ENCODE peak calls at places on chromosome 13, in eight cellular contexts. V, D, J, C, G, U, X and K are unnamed samples.

GRCh38 chr13:31261241-31261640 is 61.5 kb downstream of the B3GLCT start:
- DNase-seq in V (no peak), D (no peak), G (no peak), J (no peak), C (no peak), U (no peak), X (no peak), K (no peak)

GRCh38 chr13:106205871-106206270 is 329.6 kb downstream of the EFNB2 start:
- DNase-seq in X (no peak), U (peak; percentile 19), V (no peak), J (no peak), C (no peak), G (no peak), D (no peak), K (no peak)

GRCh38 chr13:88979465-88980180 is 1308.5 kb downstream of the SLITRK5 start:
- DNase-seq in U (peak; percentile 24), G (no peak), X (no peak), D (no peak), C (no peak), J (no peak), V (peak; percentile 41), K (no peak)

GRCh38 chr13:112055417-112056206 is 11.3 kb upstream of the SOX1 start:
- DNase-seq in C (no peak), D (no peak), V (no peak), X (no peak), U (peak; percentile 56), G (no peak), J (no peak), K (no peak)

GRCh38 chr13:95154441-95154886 is 146.8 kb downstream of the ABCC4 start:
- DNase-seq in X (no peak), G (no peak), C (no peak), V (peak; percentile 36), J (no peak), U (no peak), D (no peak), K (no peak)

GRCh38 chr13:39531646-39532045 is 71.3 kb downstream of the LHFPL6 start:
- DNase-seq in J (no peak), G (no peak), U (no peak), V (no peak), X (no peak), C (no peak), D (no peak), K (no peak)

GRCh38 chr13:45441633-45442032 is 23.1 kb upstream of the COG3 start:
- DNase-seq in D (peak; percentile 36), U (no peak), X (peak; percentile 60), V (no peak), J (no peak), C (no peak), G (no peak), K (no peak)

GRCh38 chr13:87680298-87680697 is 9.1 kb downstream of the SLITRK5 start:
- DNase-seq in D (no peak), C (no peak), J (no peak), U (no peak), X (no peak), V (peak; percentile 12), G (no peak), K (no peak)

GRCh38 chr13:114282143-114282685 is 813 bp downstream of the UPF3A start:
- DNase-seq in X (peak; percentile 23), J (peak; percentile 62), U (peak; percentile 82), C (peak; percentile 47), G (peak; percentile 43), V (peak; percentile 16), D (peak; percentile 83), K (peak; percentile 44)

GRCh38 chr13:75996582-75996981 is 360.5 kb downstream of the LMO7 start:
- DNase-seq in V (no peak), D (no peak), C (no peak), G (no peak), J (no peak), U (no peak), X (no peak), K (no peak)

GRCh38 chr13:76004411-76004810 is 368.3 kb downstream of the LMO7 start:
- DNase-seq in V (no peak), X (no peak), J (no peak), D (no peak), C (no peak), U (no peak), G (no peak), K (no peak)

GRCh38 chr13:75995966-75996365 is 359.8 kb downstream of the LMO7 start:
- DNase-seq in D (no peak), X (no peak), J (no peak), C (no peak), V (no peak), G (no peak), U (no peak), K (no peak)

GRCh38 chr13:76000131-76000530 is 364.0 kb downstream of the LMO7 start:
- DNase-seq in X (no peak), G (no peak), C (no peak), J (no peak), D (no peak), V (no peak), U (no peak), K (no peak)
- TF ChIP-seq POLR2AphosphoS5 in X (no peak), G (no peak), C (no peak), J (no peak), D (no peak), V (no peak), U (no peak), K (no peak)

GRCh38 chr13:19633340-19634128 is at the start of gene MPHOSPH8:
- DNase-seq in J (peak; percentile 94), C (peak; percentile 96), X (peak; percentile 84), V (peak; percentile 96), G (peak; percentile 90), D (peak; percentile 96), U (peak; percentile 97), K (peak; percentile 97)
- TF ChIP-seq POLR2AphosphoS5 in J (no peak), C (peak; percentile 87), X (peak; percentile 74), V (peak; percentile 93), G (peak; percentile 53), D (peak; percentile 51), U (peak; percentile 61), K (peak; percentile 86)

GRCh38 chr13:42720116-42720857 is 61.1 kb upstream of the FAM216B start:
- DNase-seq in J (no peak), G (no peak), C (peak; percentile 28), D (peak; percentile 2), U (no peak), X (peak; percentile 13), V (no peak), K (peak; percentile 55)
- TF ChIP-seq POLR2AphosphoS5 in J (no peak), G (no peak), C (peak; percentile 75), D (no peak), U (no peak), X (no peak), V (no peak), K (peak; percentile 66)

DNA sequence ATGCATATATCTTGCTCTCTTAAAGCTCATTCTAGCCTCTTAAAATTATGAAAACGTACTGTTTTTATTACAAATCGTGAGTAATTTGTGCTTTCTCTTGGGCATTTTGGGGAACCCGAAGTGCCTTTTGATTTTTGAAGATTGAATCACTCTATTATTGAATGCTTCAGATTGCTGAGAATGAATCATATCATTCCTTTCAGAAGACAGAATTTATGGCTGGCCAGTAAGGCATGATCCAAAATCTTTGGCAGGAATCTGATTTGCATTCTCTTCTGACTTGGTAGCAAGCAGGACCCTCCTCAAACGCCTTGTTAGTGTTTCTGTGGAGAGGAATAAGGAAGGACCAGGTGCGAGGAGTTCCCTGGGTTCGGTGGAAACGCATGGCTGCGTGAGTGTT is 49.5 kb downstream of the STARD13 start:
- DNase-seq in G (no peak), C (no peak), X (no peak), U (no peak), D (peak; percentile 59), J (no peak), V (no peak), K (no peak)
- TF ChIP-seq POLR2AphosphoS5 in G (no peak), C (no peak), X (no peak), U (no peak), D (peak; percentile 14), J (no peak), V (no peak), K (peak; percentile 7)